ENCODE peak calls at places on chromosomes 5 and 9, in nine cellular contexts. Q is activated T-helper 1 cell treated with Interleukin-2 at 50 U/mL for 16 hours; R is adrenal gland; A is amygdala; G is mesothelial cell of epicardium; C is NCI-H748 treated with DMSO at 0.1 percent for 48 hours; O is HuH-7; W is GM23248; K is stimulated activated CD4-positive, alpha-beta T cell treated with anti-CD3 and anti-CD28 coated beads, Interleukin-1b, Interleukin-23, amount 100 ng/mL, for 4 hours. J is an unnamed sample.
A peak's percentile ranks its signal among the peaks of the same experiment; 100 is the strongest.

GRCh38 chr5:74149395-74149794 is 491.1 kb downstream of the ENC1 start:
- DNase-seq in W (peak; percentile 92), Q (no peak), R (peak; percentile 79), G (no peak), O (no peak), A (peak; percentile 4), K (no peak), C (no peak), J (no peak)

GRCh38 chr9:131411719-131412681 is 18.1 kb downstream of the PRRC2B start:
- DNase-seq in R (no peak), A (no peak), O (no peak), C (peak; percentile 22), W (no peak), G (no peak), Q (no peak), K (no peak), J (no peak)

GRCh38 chr9:134381671-134382505 is 55.6 kb downstream of the RXRA start:
- DNase-seq in C (no peak), K (no peak), A (no peak), G (no peak), R (no peak), W (no peak), Q (no peak), O (peak; percentile 62), J (no peak)

GRCh38 chr9:116286287-116286686 is 132.7 kb downstream of the PAPPA start:
- DNase-seq in R (no peak), Q (no peak), K (no peak), W (no peak), O (no peak), G (no peak), A (no peak), C (peak; percentile 91), J (no peak)

GRCh38 chr5:96133337-96134094 is 171.9 kb upstream of the ELL2 start:
- DNase-seq in W (no peak), K (no peak), C (no peak), A (no peak), Q (no peak), G (no peak), O (no peak), R (no peak), J (no peak)

GRCh38 chr5:41508186-41508585 is 2.2 kb downstream of the PLCXD3 start:
- DNase-seq in A (no peak), K (no peak), Q (no peak), C (no peak), G (no peak), R (no peak), W (peak; percentile 47), O (no peak), J (no peak)

GRCh38 chr5:176823076-176823481 is 12.7 kb downstream of the UNC5A start:
- DNase-seq in K (no peak), W (no peak), O (no peak), A (no peak), R (no peak), Q (no peak), C (no peak), G (no peak), J (no peak)

GRCh38 chr9:129591916-129592315 is 29.0 kb downstream of the C9orf50 start:
- DNase-seq in A (no peak), K (no peak), O (no peak), R (no peak), G (no peak), Q (no peak), C (no peak), W (no peak), J (no peak)

GRCh38 chr5:91296691-91297143 is 86.4 kb downstream of the ARRDC3 start:
- DNase-seq in R (peak; percentile 76), W (peak; percentile 93), K (no peak), O (no peak), G (no peak), C (no peak), A (no peak), Q (no peak), J (no peak)

GRCh38 chr5:124179788-124180187 is 566.7 kb downstream of the ZNF608 start:
- DNase-seq in G (no peak), W (no peak), R (no peak), K (no peak), A (no peak), Q (no peak), O (no peak), C (no peak), J (no peak)

GRCh38 chr9:114538241-114538640 is 33.0 kb upstream of the WHRN start:
- DNase-seq in W (no peak), O (no peak), K (peak; percentile 6), A (no peak), R (no peak), G (no peak), C (peak; percentile 4), Q (no peak), J (no peak)

GRCh38 chr5:132056610-132057497 is 3.6 kb upstream of the IL3 start:
- DNase-seq in W (no peak), K (no peak), C (no peak), A (no peak), R (peak; percentile 29), G (peak; percentile 31), Q (no peak), O (peak; percentile 0), J (no peak)

GRCh38 chr9:115202181-115202580 is 84.2 kb upstream of the TNC start:
- DNase-seq in K (no peak), C (no peak), O (no peak), Q (no peak), R (no peak), A (no peak), G (no peak), W (no peak), J (no peak)

GRCh38 chr9:138010861-138011260 is 133.3 kb downstream of the CACNA1B start:
- DNase-seq in C (no peak), A (no peak), Q (no peak), W (no peak), O (no peak), G (no peak), K (no peak), R (peak; percentile 39), J (no peak)

GRCh38 chr5:32960340-32961065 is 249.4 kb downstream of the NPR3 start:
- DNase-seq in C (no peak), Q (no peak), O (no peak), W (peak; percentile 40), R (no peak), A (no peak), K (no peak), G (no peak), J (no peak)

GRCh38 chr9:94005272-94005901 is 50.2 kb upstream of the BARX1 start:
- DNase-seq in W (peak; percentile 32), Q (no peak), C (no peak), R (no peak), G (no peak), O (no peak), A (no peak), K (no peak), J (no peak)

GRCh38 chr9:35226685-35227084 is 64.9 kb downstream of the UNC13B start:
- DNase-seq in C (peak; percentile 94), A (no peak), K (no peak), O (no peak), G (no peak), W (no peak), Q (no peak), R (no peak), J (no peak)

GRCh38 chr9:22111176-22111870 is 102.2 kb upstream of the CDKN2B start:
- DNase-seq in A (no peak), W (peak; percentile 57), O (no peak), R (no peak), G (no peak), Q (no peak), K (no peak), C (no peak), J (no peak)

GRCh38 chr5:35954175-35954574 is 15.8 kb upstream of the CAPSL start:
- DNase-seq in O (no peak), R (no peak), W (no peak), Q (no peak), A (no peak), C (no peak), G (no peak), K (no peak), J (no peak)

GRCh38 chr5:150660108-150660831 is 781 bp upstream of the MYOZ3 start:
- DNase-seq in R (peak; percentile 50), W (no peak), C (no peak), Q (no peak), K (no peak), O (no peak), A (no peak), G (peak; percentile 37), J (no peak)

GRCh38 chr5:35458824-35459207 is 158.8 kb upstream of the SPEF2 start:
- DNase-seq in O (no peak), A (no peak), G (no peak), R (peak; percentile 78), K (no peak), W (no peak), Q (no peak), C (peak; percentile 31), J (no peak)

GRCh38 chr5:69335341-69335975 is 2.9 kb upstream of the CCDC125 start:
- DNase-seq in W (peak; percentile 36), C (no peak), K (no peak), A (no peak), O (no peak), R (peak; percentile 48), Q (no peak), G (no peak), J (no peak)

GRCh38 chr9:94031380-94031779 is 52.9 kb upstream of the PTPDC1 start:
- DNase-seq in R (no peak), A (no peak), O (no peak), C (no peak), Q (no peak), W (peak; percentile 67), K (no peak), G (no peak), J (no peak)

GRCh38 chr9:135077497-135078200 is 9.8 kb upstream of the OLFM1 start:
- DNase-seq in W (peak; percentile 59), Q (no peak), A (no peak), O (peak; percentile 51), C (no peak), G (peak; percentile 81), K (no peak), R (peak; percentile 42), J (no peak)

GRCh38 chr9:112780637-112781036 is 30.1 kb downstream of the SNX30 start:
- DNase-seq in Q (no peak), O (no peak), R (peak; percentile 47), A (no peak), C (no peak), W (peak; percentile 68), K (no peak), G (no peak), J (no peak)

GRCh38 chr5:37132646-37133045 is 116.5 kb downstream of the CPLANE1 start:
- DNase-seq in W (no peak), K (no peak), C (no peak), G (no peak), R (no peak), O (no peak), A (no peak), Q (no peak), J (no peak)

GRCh38 chr9:127554966-127555829 is 56.9 kb upstream of the STXBP1 start:
- DNase-seq in K (no peak), R (no peak), Q (no peak), O (no peak), W (peak; percentile 62), G (no peak), C (no peak), A (no peak), J (no peak)

GRCh38 chr9:126956929-126957686 is 42.5 kb downstream of the RALGPS1 start:
- DNase-seq in K (no peak), Q (no peak), C (no peak), R (no peak), O (no peak), A (no peak), G (no peak), W (peak; percentile 77), J (no peak)

GRCh38 chr9:113483676-113484257 is 20.2 kb downstream of the RGS3 start:
- DNase-seq in K (no peak), O (no peak), Q (no peak), W (no peak), C (no peak), A (no peak), R (no peak), G (no peak), J (no peak)

GRCh38 chr9:113598451-113598850 is 134.9 kb downstream of the RGS3 start:
- DNase-seq in Q (no peak), W (peak; percentile 57), G (no peak), R (no peak), O (no peak), A (no peak), K (no peak), C (no peak), J (no peak)

GRCh38 chr5:172731286-172732073 is 39.5 kb downstream of the DUSP1 start:
- DNase-seq in O (no peak), Q (no peak), G (no peak), W (peak; percentile 34), K (no peak), A (no peak), R (peak; percentile 89), C (no peak), J (no peak)